ENCODE peak calls at places on chromosomes 3 and 15, in six cellular contexts. P is activated CD8-positive, alpha-beta T cell treated with anti-CD3 and anti-CD28 coated beads for 36 hours; N is brain microvascular endothelial cell; X is cardiac fibroblast; Y is IMR-90; K is lung. U is an unnamed sample.

GRCh38 chr3:52998781-52999509 is 46.9 kb downstream of the SFMBT1 start:
- DNase-seq in Y (no peak), N (no peak), P (no peak), X (no peak), K (no peak), U (no peak)

GRCh38 chr15:22257047-22257667 is 176.8 kb downstream of the OR4M2 start:
- DNase-seq in Y (no peak), K (no peak), X (no peak), N (no peak), P (no peak), U (peak; percentile 16)

GRCh38 chr3:49199244-49199899 is 28.0 kb downstream of the KLHDC8B start:
- DNase-seq in N (peak; percentile 95), X (peak; percentile 92), K (peak; percentile 68), P (peak; percentile 23), Y (peak; percentile 24), U (peak; percentile 64)

GRCh38 chr3:7733933-7734332 is 767.7 kb upstream of the LMCD1 start:
- DNase-seq in X (no peak), Y (no peak), N (no peak), P (no peak), K (no peak), U (peak; percentile 1)

GRCh38 chr3:5214352-5214751 is 26.8 kb downstream of the EDEM1 start:
- DNase-seq in Y (no peak), K (no peak), N (no peak), X (no peak), P (no peak), U (no peak)

GRCh38 chr15:75659928-75660645 is 12.4 kb downstream of the SNX33 start:
- DNase-seq in N (no peak), K (no peak), P (no peak), X (no peak), Y (no peak), U (no peak)

GRCh38 chr3:180199396-180199795 is 162.7 kb upstream of the PEX5L start:
- DNase-seq in X (no peak), P (no peak), N (no peak), Y (no peak), K (no peak), U (no peak)

GRCh38 chr15:98850991-98851776 is 156.4 kb downstream of the PGPEP1L start:
- DNase-seq in N (peak; percentile 65), P (peak; percentile 83), Y (peak; percentile 70), K (peak; percentile 79), X (peak; percentile 82), U (peak; percentile 76)

GRCh38 chr3:184570035-184570434 is 8.4 kb downstream of the EPHB3 start:
- DNase-seq in X (no peak), K (no peak), N (no peak), P (no peak), Y (no peak), U (no peak)

GRCh38 chr15:91864669-91865068 is 11.2 kb downstream of the SLCO3A1 start:
- DNase-seq in K (no peak), X (no peak), N (no peak), P (peak; percentile 47), Y (no peak), U (no peak)

GRCh38 chr3:184169896-184170875 is 4.5 kb upstream of the AP2M1 start:
- DNase-seq in N (no peak), Y (no peak), X (no peak), P (no peak), K (no peak), U (no peak)

GRCh38 chr3:183745300-183746098 is 47.9 kb downstream of the YEATS2 start:
- DNase-seq in K (no peak), X (peak; percentile 46), Y (peak; percentile 38), P (no peak), N (peak; percentile 22), U (peak; percentile 11)

GRCh38 chr3:179027326-179027900 is 44.2 kb downstream of the ZMAT3 start:
- DNase-seq in K (no peak), P (peak; percentile 45), N (peak; percentile 79), X (peak; percentile 58), Y (peak; percentile 61), U (peak; percentile 57)

GRCh38 chr3:139202226-139202958 is 141.4 kb upstream of the MRPS22 start:
- DNase-seq in Y (no peak), K (no peak), P (peak; percentile 46), X (no peak), N (no peak), U (no peak)

GRCh38 chr15:29133791-29134190 is 135.8 kb downstream of the NSMCE3 start:
- DNase-seq in K (no peak), Y (no peak), X (no peak), N (no peak), P (no peak), U (no peak)

GRCh38 chr3:52121813-52122212 is 32.4 kb downstream of the POC1A start:
- DNase-seq in K (no peak), P (no peak), X (no peak), Y (no peak), N (no peak), U (no peak)

GRCh38 chr3:16884084-16884747 is 539 bp upstream of the PLCL2 start:
- DNase-seq in P (peak; percentile 82), X (peak; percentile 62), Y (peak; percentile 6), K (no peak), N (no peak), U (no peak)

GRCh38 chr3:128801779-128802369 is 75.9 kb downstream of the RAB7A start:
- DNase-seq in N (no peak), Y (no peak), P (peak; percentile 69), K (no peak), X (no peak), U (no peak)

GRCh38 chr15:75921732-75922703 is 18.3 kb downstream of the FBXO22 start:
- DNase-seq in K (peak; percentile 41), N (peak; percentile 80), P (peak; percentile 19), X (peak; percentile 85), Y (peak; percentile 83), U (peak; percentile 89)

GRCh38 chr3:133494469-133494868 is 79.0 kb upstream of the CDV3 start:
- DNase-seq in X (peak; percentile 48), N (peak; percentile 23), Y (peak; percentile 20), K (no peak), P (peak; percentile 33), U (peak; percentile 15)

GRCh38 chr3:86702381-86702958 is 288.5 kb downstream of the VGLL3 start:
- DNase-seq in N (no peak), K (no peak), P (no peak), Y (peak; percentile 1), X (peak; percentile 2), U (peak; percentile 10)

GRCh38 chr3:149313542-149313941 is 19.9 kb downstream of the TM4SF18 start:
- DNase-seq in N (no peak), Y (no peak), P (no peak), K (no peak), X (no peak), U (no peak)

GRCh38 chr3:148101061-148101460 is 596.6 kb upstream of the AGTR1 start:
- DNase-seq in N (peak; percentile 63), Y (peak; percentile 20), K (no peak), X (no peak), P (no peak), U (peak; percentile 31)

GRCh38 chr3:130893240-130894129 is at the start of gene ATP2C1:
- DNase-seq in Y (peak; percentile 93), N (peak; percentile 93), P (peak; percentile 93), K (peak; percentile 96), X (peak; percentile 98), U (peak; percentile 94)

GRCh38 chr15:58392141-58392540 is 39.6 kb upstream of the LIPC start:
- DNase-seq in K (no peak), P (no peak), X (no peak), N (no peak), Y (no peak), U (no peak)

GRCh38 chr15:80864666-80865065 is 85.5 kb downstream of the CEMIP start:
- DNase-seq in Y (no peak), N (no peak), X (no peak), K (no peak), P (no peak), U (no peak)

GRCh38 chr15:27495963-27496459 is 525.0 kb downstream of the GABRG3 start:
- DNase-seq in K (no peak), N (no peak), Y (no peak), P (no peak), X (no peak), U (no peak)

GRCh38 chr3:183826854-183827253 is 1.5 kb upstream of the MAP6D1 start:
- DNase-seq in P (no peak), K (no peak), X (no peak), N (no peak), Y (no peak), U (no peak)

DNA sequence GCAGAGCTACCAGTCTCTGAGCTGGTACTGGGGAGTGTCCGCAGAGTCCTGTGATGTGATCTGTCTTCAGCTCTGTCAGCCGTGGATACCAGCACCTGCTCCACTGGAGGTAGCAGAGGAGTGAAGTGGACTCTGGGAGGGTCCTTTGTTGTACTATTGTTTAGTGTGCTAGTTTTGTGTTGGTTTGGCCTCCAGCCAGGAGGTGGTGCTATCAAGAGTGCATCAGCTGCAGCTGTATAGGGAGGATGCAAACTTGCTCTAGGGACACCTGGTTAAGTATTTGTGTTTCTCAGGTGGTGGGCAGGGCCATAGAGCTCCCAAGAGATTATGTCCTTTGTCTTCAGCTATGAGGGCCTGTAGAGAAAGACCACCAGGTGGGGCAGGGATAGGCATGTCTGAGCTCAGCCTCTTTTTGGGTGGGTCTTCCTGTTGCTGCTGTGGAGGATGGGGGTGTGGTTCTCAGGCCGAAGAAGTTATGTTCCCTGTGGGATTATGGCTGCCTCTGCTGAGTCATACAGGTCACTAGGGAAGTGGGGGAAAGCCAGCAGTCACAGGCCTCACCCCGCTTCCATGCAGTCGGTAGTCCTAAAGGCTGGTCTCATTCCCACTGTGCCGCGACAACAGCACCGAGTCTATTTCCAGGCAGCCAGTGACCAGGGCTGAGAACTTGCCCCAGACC is 443.2 kb upstream of the TBL1XR1 start:
- DNase-seq in Y (no peak), N (no peak), K (no peak), P (peak; percentile 26), X (no peak), U (no peak)
- TF ChIP-seq CTCF in Y (no peak), N (no peak), K (no peak), P (no peak), X (no peak), U (no peak)

GRCh38 chr15:79849789-79850188 is 47.0 kb downstream of the MTHFS start:
- DNase-seq in X (peak; percentile 58), P (peak; percentile 43), N (peak; percentile 64), K (no peak), Y (peak; percentile 52), U (peak; percentile 51)
- TF ChIP-seq CTCF in X (peak; percentile 80), P (peak; percentile 66), N (peak; percentile 92), K (no peak), Y (peak; percentile 79), U (peak; percentile 76)

GRCh38 chr3:182241196-182241776 is 529.6 kb downstream of the SOX2 start:
- DNase-seq in X (no peak), Y (no peak), P (no peak), N (no peak), K (no peak), U (no peak)

GRCh38 chr3:182241777-182242556 is 530.2 kb downstream of the SOX2 start:
- DNase-seq in X (peak; percentile 64), Y (no peak), K (no peak), N (no peak), P (no peak), U (peak; percentile 15)

GRCh38 chr3:182240474-182240873 is 528.7 kb downstream of the SOX2 start:
- DNase-seq in K (no peak), X (no peak), P (no peak), Y (no peak), N (no peak), U (no peak)

GRCh38 chr3:182238141-182238540 is 526.4 kb downstream of the SOX2 start:
- DNase-seq in P (no peak), X (no peak), N (no peak), Y (no peak), K (no peak), U (no peak)

GRCh38 chr3:182239316-182239715 is 527.6 kb downstream of the SOX2 start:
- DNase-seq in Y (no peak), P (no peak), N (no peak), K (no peak), X (no peak), U (no peak)
- TF ChIP-seq CTCF in Y (no peak), P (no peak), N (no peak), K (no peak), X (no peak), U (no peak)

GRCh38 chr15:52803543-52804306 is 13.6 kb upstream of the ONECUT1 start:
- DNase-seq in P (no peak), K (no peak), Y (no peak), X (no peak), N (no peak), U (no peak)
- TF ChIP-seq CTCF in P (no peak), K (no peak), Y (no peak), X (no peak), N (no peak), U (no peak)